ENCODE peak calls at places on chromosomes 1 and 21, in six cellular contexts. B is HepG2, M is ovary, G is HFFc6, H is IMR-90, Q is A549. F is an unnamed sample.

GRCh38 chr1:30976143-30976542 is 67.6 kb upstream of the SDC3 start:
- DNase-seq in M (no peak), G (peak), B (no peak), Q (no peak), H (peak), F (no peak)

GRCh38 chr1:63770381-63770780 is 3.4 kb upstream of the ROR1 start:
- DNase-seq in G (no peak), H (no peak), B (no peak), Q (no peak), M (no peak), F (no peak)

GRCh38 chr1:218494449-218494852 is 149.3 kb downstream of the TGFB2 start:
- DNase-seq in H (no peak), M (no peak), Q (no peak), G (no peak), B (no peak), F (no peak)

GRCh38 chr1:10856863-10857598 is 60.6 kb upstream of the CASZ1 start:
- DNase-seq in M (no peak), H (no peak), G (no peak), Q (no peak), B (no peak), F (no peak)

GRCh38 chr21:31945576-31945975 is 72.8 kb downstream of the HUNK start:
- DNase-seq in B (no peak), G (no peak), H (peak), Q (no peak), M (no peak), F (no peak)

GRCh38 chr21:37619464-37619974 is 252.9 kb downstream of the DYRK1A start:
- DNase-seq in G (no peak), H (no peak), M (no peak), B (no peak), Q (no peak), F (no peak)

GRCh38 chr1:59570524-59570923 is 244.2 kb upstream of the HOOK1 start:
- DNase-seq in Q (no peak), B (peak), M (no peak), G (no peak), H (peak), F (no peak)

GRCh38 chr1:23449306-23449705 is 24.8 kb upstream of the TCEA3 start:
- DNase-seq in Q (no peak), M (no peak), B (no peak), H (no peak), G (no peak), F (no peak)

GRCh38 chr1:67158401-67158800 is 7.9 kb upstream of the IL23R start:
- DNase-seq in H (no peak), B (no peak), M (no peak), G (no peak), Q (no peak), F (no peak)

GRCh38 chr1:169138866-169139670 is 32.6 kb downstream of the ATP1B1 start:
- DNase-seq in Q (no peak), H (no peak), M (no peak), B (peak), G (no peak), F (no peak)

GRCh38 chr1:207454046-207454964 is at the start of gene CR2:
- DNase-seq in M (no peak), B (peak), H (no peak), Q (peak), G (no peak), F (peak)

GRCh38 chr1:171357179-171357578 is 43.2 kb downstream of the FMO4 start:
- DNase-seq in M (no peak), H (no peak), G (no peak), Q (no peak), B (no peak), F (no peak)

DNA sequence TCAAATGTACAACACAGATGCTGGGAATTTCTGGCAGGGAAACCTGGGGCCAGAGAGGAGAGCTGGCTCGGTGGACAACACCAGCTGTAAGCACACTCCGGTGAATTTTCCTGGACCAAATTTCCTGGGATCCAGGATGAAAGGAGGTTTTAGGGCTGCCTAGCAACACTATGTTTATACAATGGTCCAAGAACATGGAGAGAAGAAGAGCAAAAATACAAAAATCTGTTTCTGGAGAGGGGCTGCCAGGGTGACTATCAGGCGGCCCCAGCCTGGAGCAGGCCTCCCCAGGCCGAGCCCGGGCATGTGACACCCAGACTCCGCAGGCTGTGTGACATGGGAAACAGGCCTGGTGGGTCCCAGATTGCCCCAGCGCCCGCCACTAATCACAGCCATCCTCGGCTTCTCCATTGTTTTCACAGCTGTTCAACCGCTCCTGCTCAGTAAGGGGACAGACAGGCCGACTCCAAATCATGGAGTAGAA is 336.0 kb upstream of the NFIA start:
- DNase-seq in H (no peak), G (no peak), M (no peak), Q (no peak), B (no peak), F (no peak)
- TF ChIP-seq CTCF in H (no peak), G (no peak), M (no peak), Q (no peak), B (no peak), F (no peak)

DNA sequence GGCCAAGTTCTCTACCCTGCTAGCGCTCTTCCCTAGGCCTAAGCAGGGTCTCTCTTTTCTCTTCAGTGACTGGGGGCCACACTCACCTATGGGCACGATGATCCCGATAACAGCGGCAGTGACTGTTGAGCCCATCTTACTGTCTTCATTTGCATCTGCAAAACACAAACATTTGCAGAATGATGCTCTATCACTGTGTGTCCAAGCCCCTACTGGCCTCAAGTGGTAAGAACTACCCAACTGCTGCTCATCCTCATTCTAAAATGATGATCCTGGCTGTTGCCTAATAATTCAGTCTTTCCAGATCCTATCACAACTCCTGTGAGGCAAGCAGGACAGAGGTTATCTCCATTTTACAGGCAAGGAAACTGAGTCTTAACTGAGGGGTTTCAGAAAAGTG is 16.7 kb upstream of the MAGOH start:
- DNase-seq in M (no peak), B (no peak), H (no peak), Q (no peak), G (peak), F (no peak)
- TF ChIP-seq CTCF in M (no peak), B (no peak), H (peak), Q (no peak), G (peak), F (no peak)

DNA sequence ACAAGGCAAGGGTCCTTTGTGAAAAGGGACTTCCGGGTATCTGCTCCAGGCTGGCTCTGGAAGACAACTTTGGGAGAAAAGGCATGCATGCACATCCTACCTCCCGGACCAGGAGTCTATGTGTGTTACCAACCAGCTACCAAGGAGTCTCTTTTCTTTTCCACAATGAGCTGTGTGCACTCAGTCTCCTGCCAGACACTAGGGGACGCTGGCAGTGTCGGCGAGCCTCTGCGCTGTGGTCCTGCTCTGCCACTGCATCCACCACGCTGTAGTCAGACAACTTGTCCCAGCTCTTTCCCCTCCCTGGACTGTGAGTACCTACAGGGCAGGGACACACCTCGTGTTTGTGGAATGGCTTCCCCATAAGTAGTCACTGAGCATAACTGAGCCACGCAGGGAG is 5.1 kb upstream of the SSR2 start:
- DNase-seq in Q (peak), G (peak), H (peak), M (no peak), B (peak), F (peak)
- TF ChIP-seq CTCF in Q (peak), G (peak), H (peak), M (no peak), B (peak), F (peak)

DNA sequence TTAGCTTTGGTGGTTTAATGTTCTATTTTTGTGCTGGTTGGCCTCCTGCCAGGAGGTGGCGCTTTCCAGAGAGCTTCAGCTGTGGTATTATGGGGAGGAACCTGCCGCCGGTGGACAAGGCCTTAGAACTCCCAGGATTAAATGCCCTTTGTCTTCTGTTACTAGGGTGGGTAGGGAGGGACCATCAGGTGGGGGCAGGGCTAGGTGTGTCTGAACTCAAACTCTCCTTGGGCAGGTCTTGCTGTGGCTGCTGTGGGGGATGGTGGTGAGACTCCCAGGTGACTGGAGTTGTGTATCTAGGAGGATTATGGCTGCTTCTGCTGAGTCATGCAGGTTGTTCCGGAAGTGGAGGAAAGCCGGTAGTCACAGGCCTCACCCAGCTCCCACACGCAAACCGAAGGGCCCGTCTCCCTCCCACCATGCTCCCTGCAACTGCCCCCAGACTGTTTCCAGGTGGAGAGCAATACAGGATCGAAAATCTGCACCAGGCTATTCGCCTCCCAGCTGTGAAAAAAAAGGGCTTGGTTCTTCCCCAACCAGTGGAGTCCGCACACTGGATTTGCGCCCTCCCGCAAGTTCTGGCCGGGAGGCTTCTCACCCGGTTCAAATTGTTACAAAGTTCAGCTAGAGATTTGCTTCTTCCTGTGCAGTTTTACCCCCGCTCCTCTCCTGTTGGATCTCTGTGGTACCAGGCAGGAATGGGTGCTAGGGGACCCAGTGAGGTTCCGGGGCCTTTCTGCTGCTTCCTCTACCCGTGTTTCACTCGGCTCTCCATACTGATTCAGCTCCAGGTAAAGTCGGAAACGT is 220.5 kb downstream of the CENPF start:
- DNase-seq in B (no peak), H (no peak), Q (no peak), M (no peak), G (no peak), F (no peak)
- TF ChIP-seq CTCF in B (peak), H (no peak), Q (no peak), M (no peak), G (no peak), F (no peak)

GRCh38 chr21:44949161-44950015 is 9.6 kb downstream of the SLX9 start:
- DNase-seq in M (peak), H (peak), G (peak), Q (peak), B (peak), F (peak)
- TF ChIP-seq CTCF in M (peak), H (peak), G (peak), Q (peak), B (peak), F (peak)

GRCh38 chr1:25816112-25816718 is 3.5 kb upstream of the MTFR1L start:
- DNase-seq in H (no peak), G (no peak), M (no peak), Q (no peak), B (no peak), F (no peak)

GRCh38 chr1:25813071-25813733 is 6.6 kb upstream of the MTFR1L start:
- DNase-seq in M (no peak), B (no peak), G (no peak), H (no peak), Q (no peak), F (no peak)

GRCh38 chr1:25815208-25816111 is 4.3 kb upstream of the MTFR1L start:
- DNase-seq in M (no peak), B (no peak), G (no peak), Q (no peak), H (no peak), F (no peak)

GRCh38 chr1:25814688-25815087 is 5.1 kb upstream of the MTFR1L start:
- DNase-seq in B (no peak), H (no peak), G (no peak), M (no peak), Q (no peak), F (no peak)

GRCh38 chr1:25813734-25814471 is 5.9 kb upstream of the MTFR1L start:
- DNase-seq in H (no peak), M (no peak), Q (no peak), G (no peak), B (no peak), F (no peak)
- TF ChIP-seq CTCF in H (no peak), M (no peak), Q (no peak), G (peak), B (no peak), F (no peak)

F was measured in Calu3.